ENCODE peak calls at places on chromosomes 16 and 17, in eight cellular contexts. One of them, this sample, is unnamed.

GRCh38 chr17:82972836-82973372 is 106.5 kb upstream of the METRNL start:
- DNase-seq in Peyer's patch: no peak
- DNase-seq in islet precursor cell: no peak
- DNase-seq in HFFc6: no peak
- DNase-seq in NT2/D1: no peak
- DNase-seq in activated effector memory CD4-positive, alpha-beta T cell treated with anti-CD3 and anti-CD28 coated beads, Interleukin-2, amount 50 U/mL, for 16 hours: no peak
- DNase-seq in effector memory CD8-positive, alpha-beta T cell: no peak
- DNase-seq in CD8-positive, alpha-beta T cell: no peak
- DNase-seq in this sample: no peak

GRCh38 chr17:57954421-57955182 is 610 bp downstream of the CUEDC1 start:
- DNase-seq in effector memory CD8-positive, alpha-beta T cell: no peak
- DNase-seq in Peyer's patch: peak; percentile 60
- DNase-seq in CD8-positive, alpha-beta T cell: no peak
- DNase-seq in islet precursor cell: peak; percentile 94
- DNase-seq in activated effector memory CD4-positive, alpha-beta T cell treated with anti-CD3 and anti-CD28 coated beads, Interleukin-2, amount 50 U/mL, for 16 hours: peak; percentile 54
- DNase-seq in HFFc6: peak; percentile 63
- DNase-seq in NT2/D1: peak; percentile 15
- DNase-seq in this sample: peak; percentile 78

GRCh38 chr16:3074860-3075545 is 9.6 kb downstream of the IL32 start:
- DNase-seq in CD8-positive, alpha-beta T cell: peak; percentile 73
- DNase-seq in effector memory CD8-positive, alpha-beta T cell: peak; percentile 78
- DNase-seq in Peyer's patch: no peak
- DNase-seq in NT2/D1: no peak
- DNase-seq in HFFc6: no peak
- DNase-seq in activated effector memory CD4-positive, alpha-beta T cell treated with anti-CD3 and anti-CD28 coated beads, Interleukin-2, amount 50 U/mL, for 16 hours: peak; percentile 92
- DNase-seq in islet precursor cell: no peak
- DNase-seq in this sample: no peak

GRCh38 chr17:60371416-60371815 is 20.5 kb downstream of the USP32 start:
- DNase-seq in Peyer's patch: no peak
- DNase-seq in activated effector memory CD4-positive, alpha-beta T cell treated with anti-CD3 and anti-CD28 coated beads, Interleukin-2, amount 50 U/mL, for 16 hours: no peak
- DNase-seq in CD8-positive, alpha-beta T cell: no peak
- DNase-seq in islet precursor cell: no peak
- DNase-seq in HFFc6: no peak
- DNase-seq in NT2/D1: no peak
- DNase-seq in effector memory CD8-positive, alpha-beta T cell: no peak
- DNase-seq in this sample: no peak

GRCh38 chr16:85017603-85018002 is 6.3 kb upstream of the ZDHHC7 start:
- DNase-seq in effector memory CD8-positive, alpha-beta T cell: no peak
- DNase-seq in NT2/D1: no peak
- DNase-seq in HFFc6: no peak
- DNase-seq in CD8-positive, alpha-beta T cell: no peak
- DNase-seq in islet precursor cell: no peak
- DNase-seq in activated effector memory CD4-positive, alpha-beta T cell treated with anti-CD3 and anti-CD28 coated beads, Interleukin-2, amount 50 U/mL, for 16 hours: no peak
- DNase-seq in Peyer's patch: no peak
- DNase-seq in this sample: no peak

GRCh38 chr17:31397256-31397939 is 5.9 kb downstream of the RAB11FIP4 start:
- DNase-seq in NT2/D1: no peak
- DNase-seq in CD8-positive, alpha-beta T cell: no peak
- DNase-seq in effector memory CD8-positive, alpha-beta T cell: no peak
- DNase-seq in Peyer's patch: no peak
- DNase-seq in activated effector memory CD4-positive, alpha-beta T cell treated with anti-CD3 and anti-CD28 coated beads, Interleukin-2, amount 50 U/mL, for 16 hours: no peak
- DNase-seq in HFFc6: no peak
- DNase-seq in islet precursor cell: peak; percentile 51
- DNase-seq in this sample: no peak

GRCh38 chr17:40915721-40916256 is 21.7 kb downstream of the KRT23 start:
- DNase-seq in islet precursor cell: no peak
- DNase-seq in CD8-positive, alpha-beta T cell: no peak
- DNase-seq in effector memory CD8-positive, alpha-beta T cell: no peak
- DNase-seq in HFFc6: peak; percentile 61
- DNase-seq in Peyer's patch: no peak
- DNase-seq in NT2/D1: no peak
- DNase-seq in activated effector memory CD4-positive, alpha-beta T cell treated with anti-CD3 and anti-CD28 coated beads, Interleukin-2, amount 50 U/mL, for 16 hours: no peak
- DNase-seq in this sample: no peak

GRCh38 chr17:12659500-12659899 is 6.2 kb upstream of the MYOCD start:
- DNase-seq in effector memory CD8-positive, alpha-beta T cell: no peak
- DNase-seq in Peyer's patch: no peak
- DNase-seq in CD8-positive, alpha-beta T cell: no peak
- DNase-seq in HFFc6: peak; percentile 52
- DNase-seq in islet precursor cell: peak; percentile 74
- DNase-seq in activated effector memory CD4-positive, alpha-beta T cell treated with anti-CD3 and anti-CD28 coated beads, Interleukin-2, amount 50 U/mL, for 16 hours: no peak
- DNase-seq in NT2/D1: no peak
- DNase-seq in this sample: no peak

GRCh38 chr16:87150359-87151280 is 166.6 kb downstream of the C16orf95 start:
- DNase-seq in HFFc6: no peak
- DNase-seq in Peyer's patch: no peak
- DNase-seq in effector memory CD8-positive, alpha-beta T cell: no peak
- DNase-seq in activated effector memory CD4-positive, alpha-beta T cell treated with anti-CD3 and anti-CD28 coated beads, Interleukin-2, amount 50 U/mL, for 16 hours: no peak
- DNase-seq in NT2/D1: no peak
- DNase-seq in islet precursor cell: no peak
- DNase-seq in CD8-positive, alpha-beta T cell: no peak
- DNase-seq in this sample: no peak

GRCh38 chr17:77144227-77144626 is 3.5 kb downstream of the SEC14L1 start:
- DNase-seq in islet precursor cell: no peak
- DNase-seq in activated effector memory CD4-positive, alpha-beta T cell treated with anti-CD3 and anti-CD28 coated beads, Interleukin-2, amount 50 U/mL, for 16 hours: no peak
- DNase-seq in effector memory CD8-positive, alpha-beta T cell: no peak
- DNase-seq in HFFc6: no peak
- DNase-seq in Peyer's patch: no peak
- DNase-seq in NT2/D1: no peak
- DNase-seq in CD8-positive, alpha-beta T cell: no peak
- DNase-seq in this sample: no peak

GRCh38 chr17:70621593-70621992 is 452.3 kb downstream of the KCNJ2 start:
- DNase-seq in islet precursor cell: no peak
- DNase-seq in CD8-positive, alpha-beta T cell: no peak
- DNase-seq in NT2/D1: no peak
- DNase-seq in activated effector memory CD4-positive, alpha-beta T cell treated with anti-CD3 and anti-CD28 coated beads, Interleukin-2, amount 50 U/mL, for 16 hours: no peak
- DNase-seq in HFFc6: no peak
- DNase-seq in effector memory CD8-positive, alpha-beta T cell: no peak
- DNase-seq in Peyer's patch: no peak
- DNase-seq in this sample: peak; percentile 2

GRCh38 chr16:89599451-89599858 is 14.0 kb upstream of the DPEP1 start:
- DNase-seq in Peyer's patch: peak; percentile 91
- DNase-seq in effector memory CD8-positive, alpha-beta T cell: peak; percentile 36
- DNase-seq in activated effector memory CD4-positive, alpha-beta T cell treated with anti-CD3 and anti-CD28 coated beads, Interleukin-2, amount 50 U/mL, for 16 hours: no peak
- DNase-seq in NT2/D1: peak; percentile 67
- DNase-seq in HFFc6: no peak
- DNase-seq in islet precursor cell: peak; percentile 90
- DNase-seq in CD8-positive, alpha-beta T cell: no peak
- DNase-seq in this sample: peak; percentile 66

GRCh38 chr17:44236444-44236991 is 17.0 kb upstream of the UBTF start:
- DNase-seq in HFFc6: no peak
- DNase-seq in effector memory CD8-positive, alpha-beta T cell: no peak
- DNase-seq in islet precursor cell: no peak
- DNase-seq in CD8-positive, alpha-beta T cell: no peak
- DNase-seq in Peyer's patch: no peak
- DNase-seq in activated effector memory CD4-positive, alpha-beta T cell treated with anti-CD3 and anti-CD28 coated beads, Interleukin-2, amount 50 U/mL, for 16 hours: no peak
- DNase-seq in NT2/D1: no peak
- DNase-seq in this sample: no peak

GRCh38 chr16:90083139-90083538 is 6.0 kb upstream of the PRDM7 start:
- DNase-seq in Peyer's patch: no peak
- DNase-seq in activated effector memory CD4-positive, alpha-beta T cell treated with anti-CD3 and anti-CD28 coated beads, Interleukin-2, amount 50 U/mL, for 16 hours: no peak
- DNase-seq in CD8-positive, alpha-beta T cell: no peak
- DNase-seq in effector memory CD8-positive, alpha-beta T cell: no peak
- DNase-seq in NT2/D1: no peak
- DNase-seq in HFFc6: no peak
- DNase-seq in islet precursor cell: no peak
- DNase-seq in this sample: no peak